ENCODE peak calls at places on chromosome 21, in seven cellular contexts. One of them, this sample, is unnamed. For H3K9me3, the result is how much of the 10 kb centered on the place peaks cover.

GRCh38 chr21:37149411-37149810 is 76.4 kb downstream of the TTC3 start:
- ATAC-seq in HCT116: no peak
- ATAC-seq in right lobe of liver: no peak
- ATAC-seq in A549: no peak
- ATAC-seq in HepG2: no peak
- ATAC-seq in upper lobe of left lung: no peak
- ATAC-seq in gastrocnemius medialis: no peak
- ATAC-seq in this sample: peak

GRCh38 chr21:17119466-17120297 is 393.2 kb upstream of the CXADR start:
- ATAC-seq in right lobe of liver: no peak
- ATAC-seq in upper lobe of left lung: no peak
- ATAC-seq in HCT116: no peak
- ATAC-seq in gastrocnemius medialis: no peak
- ATAC-seq in HepG2: no peak
- ATAC-seq in A549: no peak
- ATAC-seq in this sample: no peak

GRCh38 chr21:32516729-32517649 is 68.3 kb downstream of the TCP10L start:
- ATAC-seq in HCT116: peak
- ATAC-seq in right lobe of liver: no peak
- ATAC-seq in HepG2: no peak
- ATAC-seq in A549: peak
- ATAC-seq in upper lobe of left lung: no peak
- ATAC-seq in gastrocnemius medialis: no peak
- ATAC-seq in this sample: peak

GRCh38 chr21:8990326-8991087 is 1530.9 kb upstream of the TPTE start:
- ATAC-seq in right lobe of liver: no peak
- ATAC-seq in A549: no peak
- ATAC-seq in gastrocnemius medialis: no peak
- ATAC-seq in upper lobe of left lung: peak
- ATAC-seq in HCT116: peak
- ATAC-seq in HepG2: peak
- ATAC-seq in this sample: no peak

GRCh38 chr21:38768385-38769071 is 37.2 kb upstream of the ETS2 start:
- ATAC-seq in upper lobe of left lung: no peak
- ATAC-seq in HepG2: no peak
- ATAC-seq in gastrocnemius medialis: no peak
- ATAC-seq in right lobe of liver: no peak
- ATAC-seq in A549: no peak
- ATAC-seq in HCT116: no peak
- ATAC-seq in this sample: peak

GRCh38 chr21:37484535-37485474 is 118.2 kb downstream of the DYRK1A start:
- ATAC-seq in HepG2: no peak
- ATAC-seq in upper lobe of left lung: no peak
- ATAC-seq in gastrocnemius medialis: no peak
- ATAC-seq in HCT116: no peak
- ATAC-seq in A549: no peak
- ATAC-seq in right lobe of liver: no peak
- ATAC-seq in this sample: no peak

GRCh38 chr21:37699024-37699770 is 217.1 kb downstream of the KCNJ6 start:
- ATAC-seq in HCT116: no peak
- ATAC-seq in upper lobe of left lung: no peak
- ATAC-seq in right lobe of liver: no peak
- ATAC-seq in A549: no peak
- ATAC-seq in gastrocnemius medialis: no peak
- ATAC-seq in HepG2: no peak
- ATAC-seq in this sample: no peak

GRCh38 chr21:32456497-32456918 is 44.0 kb downstream of the EVA1C start:
- ATAC-seq in gastrocnemius medialis: peak
- ATAC-seq in upper lobe of left lung: peak
- ATAC-seq in A549: peak
- ATAC-seq in HCT116: peak
- ATAC-seq in right lobe of liver: no peak
- ATAC-seq in HepG2: no peak
- ATAC-seq in this sample: peak

GRCh38 chr21:35297665-35298064 is 248.6 kb upstream of the RUNX1 start:
- ATAC-seq in HepG2: no peak
- ATAC-seq in gastrocnemius medialis: no peak
- ATAC-seq in right lobe of liver: no peak
- ATAC-seq in upper lobe of left lung: no peak
- ATAC-seq in HCT116: no peak
- ATAC-seq in A549: no peak
- ATAC-seq in this sample: no peak

GRCh38 chr21:38477241-38477640 is 21.0 kb downstream of the ERG start:
- ATAC-seq in A549: no peak
- ATAC-seq in upper lobe of left lung: no peak
- ATAC-seq in gastrocnemius medialis: no peak
- ATAC-seq in HepG2: no peak
- ATAC-seq in right lobe of liver: no peak
- ATAC-seq in HCT116: no peak
- ATAC-seq in this sample: no peak

GRCh38 chr21:35238119-35238518 is 189.0 kb upstream of the RUNX1 start:
- ATAC-seq in gastrocnemius medialis: no peak
- ATAC-seq in right lobe of liver: no peak
- ATAC-seq in HCT116: no peak
- ATAC-seq in upper lobe of left lung: no peak
- ATAC-seq in A549: no peak
- ATAC-seq in HepG2: no peak
- ATAC-seq in this sample: no peak

GRCh38 chr21:37338671-37339526 is 27.7 kb upstream of the DYRK1A start:
- ATAC-seq in HepG2: peak
- ATAC-seq in A549: peak
- ATAC-seq in HCT116: peak
- ATAC-seq in right lobe of liver: peak
- ATAC-seq in gastrocnemius medialis: peak
- ATAC-seq in upper lobe of left lung: peak
- ATAC-seq in this sample: peak

GRCh38 chr21:29691616-29692491 is 247.9 kb downstream of the GRIK1 start:
- ATAC-seq in A549: no peak
- ATAC-seq in right lobe of liver: no peak
- ATAC-seq in HepG2: no peak
- ATAC-seq in upper lobe of left lung: no peak
- ATAC-seq in HCT116: no peak
- ATAC-seq in gastrocnemius medialis: no peak
- ATAC-seq in this sample: no peak

GRCh38 chr21:35664683-35665082 is 395.6 kb downstream of the SETD4 start:
- ATAC-seq in HepG2: no peak
- ATAC-seq in upper lobe of left lung: no peak
- ATAC-seq in A549: no peak
- ATAC-seq in right lobe of liver: no peak
- ATAC-seq in gastrocnemius medialis: no peak
- ATAC-seq in HCT116: peak
- ATAC-seq in this sample: no peak

GRCh38 chr21:34668803-34669148 is at the start of gene CLIC6:
- ATAC-seq in HepG2: peak
- ATAC-seq in upper lobe of left lung: peak
- ATAC-seq in HCT116: no peak
- ATAC-seq in gastrocnemius medialis: peak
- ATAC-seq in A549: no peak
- ATAC-seq in right lobe of liver: peak
- ATAC-seq in this sample: peak

GRCh38 chr21:25342811-25343210 is 264.5 kb downstream of the MRPL39 start:
- ATAC-seq in HepG2: no peak
- ATAC-seq in A549: no peak
- ATAC-seq in upper lobe of left lung: no peak
- ATAC-seq in HCT116: no peak
- ATAC-seq in right lobe of liver: no peak
- ATAC-seq in gastrocnemius medialis: no peak
- ATAC-seq in this sample: no peak

GRCh38 chr21:25885405-25885804 is 150.6 kb downstream of the GABPA start:
- ATAC-seq in right lobe of liver: no peak
- ATAC-seq in HepG2: no peak
- ATAC-seq in HCT116: no peak
- ATAC-seq in gastrocnemius medialis: no peak
- ATAC-seq in A549: no peak
- ATAC-seq in upper lobe of left lung: no peak
- ATAC-seq in this sample: no peak

GRCh38 chr21:15401331-15401730 is 328.5 kb upstream of the USP25 start:
- ATAC-seq in right lobe of liver: peak
- ATAC-seq in gastrocnemius medialis: no peak
- ATAC-seq in HCT116: no peak
- ATAC-seq in HepG2: peak
- ATAC-seq in A549: no peak
- ATAC-seq in upper lobe of left lung: no peak
- ATAC-seq in this sample: no peak
- H3K9me3 ChIP-seq in right lobe of liver: under half
- H3K9me3 ChIP-seq in gastrocnemius medialis: under half
- H3K9me3 ChIP-seq in HCT116: under half
- H3K9me3 ChIP-seq in HepG2: under half
- H3K9me3 ChIP-seq in A549: under half
- H3K9me3 ChIP-seq in upper lobe of left lung: under half
- H3K9me3 ChIP-seq in this sample: under half

GRCh38 chr21:45318146-45318555 is 30.5 kb upstream of the POFUT2 start:
- ATAC-seq in HepG2: no peak
- ATAC-seq in HCT116: no peak
- ATAC-seq in gastrocnemius medialis: no peak
- ATAC-seq in A549: no peak
- ATAC-seq in right lobe of liver: no peak
- ATAC-seq in upper lobe of left lung: no peak
- ATAC-seq in this sample: no peak

GRCh38 chr21:45319461-45320211 is 31.9 kb upstream of the POFUT2 start:
- ATAC-seq in HepG2: no peak
- ATAC-seq in A549: peak
- ATAC-seq in gastrocnemius medialis: peak
- ATAC-seq in HCT116: peak
- ATAC-seq in right lobe of liver: peak
- ATAC-seq in upper lobe of left lung: no peak
- ATAC-seq in this sample: peak

GRCh38 chr21:45318556-45319341 is 31.1 kb upstream of the POFUT2 start:
- ATAC-seq in upper lobe of left lung: no peak
- ATAC-seq in A549: peak
- ATAC-seq in gastrocnemius medialis: peak
- ATAC-seq in HCT116: peak
- ATAC-seq in HepG2: peak
- ATAC-seq in right lobe of liver: peak
- ATAC-seq in this sample: peak

GRCh38 chr21:45316871-45317400 is 29.2 kb upstream of the POFUT2 start:
- ATAC-seq in right lobe of liver: no peak
- ATAC-seq in HepG2: no peak
- ATAC-seq in upper lobe of left lung: no peak
- ATAC-seq in HCT116: no peak
- ATAC-seq in gastrocnemius medialis: no peak
- ATAC-seq in A549: no peak
- ATAC-seq in this sample: no peak

DNA sequence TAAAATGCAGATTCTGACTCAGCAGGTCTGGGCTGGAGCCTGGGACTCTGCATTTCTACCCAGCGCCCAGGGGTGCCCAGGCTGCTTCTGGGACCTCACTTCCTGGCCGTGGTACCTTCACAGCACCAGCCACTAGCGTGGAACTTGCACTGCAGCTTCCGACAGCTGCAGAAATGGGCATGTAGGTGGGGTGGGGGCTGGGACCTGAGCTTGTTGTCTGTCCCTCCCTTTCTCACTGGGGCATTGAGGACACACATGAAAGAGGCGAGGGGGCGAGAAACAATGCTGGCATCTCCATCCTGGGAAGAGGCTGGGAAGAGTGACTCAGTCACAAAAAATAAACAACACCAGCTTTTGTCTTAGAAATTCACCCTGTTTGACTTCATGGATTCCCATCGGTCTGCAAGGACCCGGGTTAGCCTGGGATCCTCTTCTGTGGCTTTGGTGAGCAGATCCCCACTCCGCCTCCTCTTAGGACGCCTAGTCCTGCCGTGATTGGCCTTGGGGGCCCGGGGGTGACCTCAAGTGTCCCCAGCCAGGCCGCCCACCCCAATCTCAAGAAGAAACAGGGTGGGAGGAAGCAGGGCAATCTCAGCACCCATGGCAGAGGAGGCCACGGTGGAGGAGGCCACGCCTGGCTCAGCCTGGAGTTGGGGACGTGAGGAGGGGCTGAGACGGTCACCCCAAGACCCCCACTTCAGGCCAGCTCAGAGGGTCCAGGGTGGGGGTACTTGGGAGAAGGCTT is 29.9 kb upstream of the POFUT2 start:
- ATAC-seq in A549: no peak
- ATAC-seq in gastrocnemius medialis: no peak
- ATAC-seq in HCT116: peak
- ATAC-seq in HepG2: no peak
- ATAC-seq in upper lobe of left lung: no peak
- ATAC-seq in right lobe of liver: no peak
- ATAC-seq in this sample: no peak
- TF ChIP-seq POLR2A in A549: no peak
- TF ChIP-seq POLR2A in gastrocnemius medialis: no peak
- TF ChIP-seq POLR2A in HCT116: no peak
- TF ChIP-seq POLR2A in HepG2: no peak
- TF ChIP-seq POLR2A in upper lobe of left lung: no peak
- TF ChIP-seq POLR2A in right lobe of liver: no peak
- TF ChIP-seq POLR2A in this sample: no peak

DNA sequence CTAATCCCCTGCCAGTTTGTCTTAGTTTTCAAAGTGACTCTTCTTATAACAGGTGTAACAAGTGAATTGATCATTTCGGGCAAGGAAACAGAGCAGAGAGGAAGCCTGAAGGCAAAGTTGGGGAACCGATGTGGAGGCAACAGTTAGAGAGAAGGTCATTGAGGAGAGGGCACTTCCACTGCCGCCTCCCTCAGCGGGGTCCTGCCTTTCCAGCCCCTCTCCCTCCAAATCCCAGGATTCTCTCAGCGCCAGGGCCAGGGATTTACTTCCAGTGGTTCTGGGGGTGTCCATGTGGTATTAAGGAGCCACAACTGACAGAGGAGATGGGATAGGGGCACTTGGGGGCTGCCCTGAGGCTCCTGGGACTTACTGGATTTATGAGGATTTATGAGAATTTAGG is 39.7 kb upstream of the PDE9A start:
- ATAC-seq in HCT116: no peak
- ATAC-seq in HepG2: no peak
- ATAC-seq in upper lobe of left lung: no peak
- ATAC-seq in gastrocnemius medialis: no peak
- ATAC-seq in A549: no peak
- ATAC-seq in right lobe of liver: no peak
- ATAC-seq in this sample: no peak
- H3K9me3 ChIP-seq in HCT116: under half
- H3K9me3 ChIP-seq in HepG2: under half
- H3K9me3 ChIP-seq in upper lobe of left lung: under half
- H3K9me3 ChIP-seq in gastrocnemius medialis: under half
- H3K9me3 ChIP-seq in A549: under half
- H3K9me3 ChIP-seq in right lobe of liver: under half
- H3K9me3 ChIP-seq in this sample: under half

GRCh38 chr21:42973991-42974831 is at the start of gene PKNOX1:
- ATAC-seq in upper lobe of left lung: peak
- ATAC-seq in gastrocnemius medialis: peak
- ATAC-seq in A549: peak
- ATAC-seq in HepG2: peak
- ATAC-seq in HCT116: peak
- ATAC-seq in right lobe of liver: peak
- ATAC-seq in this sample: peak

GRCh38 chr21:42973309-42973990 is 912 bp upstream of the PKNOX1 start:
- ATAC-seq in upper lobe of left lung: no peak
- ATAC-seq in HepG2: no peak
- ATAC-seq in gastrocnemius medialis: no peak
- ATAC-seq in right lobe of liver: no peak
- ATAC-seq in A549: no peak
- ATAC-seq in HCT116: peak
- ATAC-seq in this sample: no peak

GRCh38 chr21:42975886-42976608 is 1.7 kb downstream of the PKNOX1 start:
- ATAC-seq in right lobe of liver: no peak
- ATAC-seq in gastrocnemius medialis: peak
- ATAC-seq in HepG2: no peak
- ATAC-seq in upper lobe of left lung: no peak
- ATAC-seq in A549: no peak
- ATAC-seq in HCT116: no peak
- ATAC-seq in this sample: no peak

GRCh38 chr21:42971897-42972275 is 2.5 kb upstream of the PKNOX1 start:
- ATAC-seq in HepG2: peak
- ATAC-seq in gastrocnemius medialis: no peak
- ATAC-seq in HCT116: no peak
- ATAC-seq in upper lobe of left lung: no peak
- ATAC-seq in right lobe of liver: no peak
- ATAC-seq in A549: no peak
- ATAC-seq in this sample: no peak

GRCh38 chr21:42974832-42975820 is 764 bp downstream of the PKNOX1 start:
- ATAC-seq in A549: peak
- ATAC-seq in HCT116: peak
- ATAC-seq in right lobe of liver: peak
- ATAC-seq in gastrocnemius medialis: peak
- ATAC-seq in HepG2: peak
- ATAC-seq in upper lobe of left lung: peak
- ATAC-seq in this sample: peak
- TF ChIP-seq POLR2A in A549: peak
- TF ChIP-seq POLR2A in HCT116: no peak
- TF ChIP-seq POLR2A in right lobe of liver: peak
- TF ChIP-seq POLR2A in gastrocnemius medialis: peak
- TF ChIP-seq POLR2A in HepG2: no peak
- TF ChIP-seq POLR2A in upper lobe of left lung: no peak
- TF ChIP-seq POLR2A in this sample: peak

This sample was measured in gastroesophageal sphincter.